ENCODE peak calls at places on chromosomes 2 and 18, in nine cellular contexts. One of them, this sample, is unnamed. For H3K36me3, the result is how much of the 10 kb centered on the place peaks cover.

GRCh38 chr2:2809771-2810170 is 478.7 kb upstream of the MYT1L start:
- DNase-seq in heart left ventricle: no peak
- DNase-seq in tibial nerve: no peak
- DNase-seq in ovary: no peak
- DNase-seq in breast epithelium: no peak
- DNase-seq in spleen: peak
- DNase-seq in HCT116: no peak
- DNase-seq in IMR-90: no peak
- DNase-seq in right lobe of liver: no peak
- DNase-seq in this sample: no peak

GRCh38 chr2:120531863-120532600 is 186.1 kb downstream of the INHBB start:
- DNase-seq in right lobe of liver: no peak
- DNase-seq in IMR-90: no peak
- DNase-seq in heart left ventricle: no peak
- DNase-seq in spleen: peak
- DNase-seq in ovary: no peak
- DNase-seq in tibial nerve: peak
- DNase-seq in breast epithelium: no peak
- DNase-seq in HCT116: no peak
- DNase-seq in this sample: peak

GRCh38 chr2:8448822-8449577 is 232.9 kb upstream of the ID2 start:
- DNase-seq in IMR-90: no peak
- DNase-seq in breast epithelium: no peak
- DNase-seq in tibial nerve: no peak
- DNase-seq in HCT116: no peak
- DNase-seq in heart left ventricle: no peak
- DNase-seq in ovary: no peak
- DNase-seq in right lobe of liver: no peak
- DNase-seq in spleen: no peak
- DNase-seq in this sample: no peak

GRCh38 chr2:139669675-139670074 is 889.5 kb upstream of the NXPH2 start:
- DNase-seq in heart left ventricle: no peak
- DNase-seq in HCT116: no peak
- DNase-seq in breast epithelium: no peak
- DNase-seq in right lobe of liver: no peak
- DNase-seq in spleen: no peak
- DNase-seq in IMR-90: no peak
- DNase-seq in ovary: no peak
- DNase-seq in tibial nerve: no peak
- DNase-seq in this sample: no peak

GRCh38 chr2:44515416-44515815 is 153.7 kb downstream of the CAMKMT start:
- DNase-seq in heart left ventricle: no peak
- DNase-seq in IMR-90: no peak
- DNase-seq in tibial nerve: no peak
- DNase-seq in ovary: no peak
- DNase-seq in breast epithelium: no peak
- DNase-seq in spleen: no peak
- DNase-seq in right lobe of liver: no peak
- DNase-seq in HCT116: no peak
- DNase-seq in this sample: no peak

GRCh38 chr2:134628453-134628852 is 90.3 kb downstream of the TMEM163 start:
- DNase-seq in ovary: no peak
- DNase-seq in right lobe of liver: no peak
- DNase-seq in IMR-90: no peak
- DNase-seq in HCT116: no peak
- DNase-seq in tibial nerve: no peak
- DNase-seq in breast epithelium: no peak
- DNase-seq in spleen: no peak
- DNase-seq in heart left ventricle: no peak
- DNase-seq in this sample: no peak

GRCh38 chr2:31349684-31350083 is 64.9 kb downstream of the XDH start:
- DNase-seq in ovary: no peak
- DNase-seq in tibial nerve: no peak
- DNase-seq in heart left ventricle: no peak
- DNase-seq in right lobe of liver: no peak
- DNase-seq in IMR-90: no peak
- DNase-seq in spleen: no peak
- DNase-seq in HCT116: no peak
- DNase-seq in breast epithelium: no peak
- DNase-seq in this sample: no peak

GRCh38 chr18:78595453-78595852 is 384.2 kb upstream of the SALL3 start:
- DNase-seq in tibial nerve: no peak
- DNase-seq in spleen: no peak
- DNase-seq in right lobe of liver: no peak
- DNase-seq in HCT116: no peak
- DNase-seq in heart left ventricle: no peak
- DNase-seq in IMR-90: no peak
- DNase-seq in breast epithelium: no peak
- DNase-seq in ovary: no peak
- DNase-seq in this sample: no peak

GRCh38 chr2:27715318-27716165 is 51.9 kb downstream of the SLC4A1AP start:
- DNase-seq in IMR-90: peak
- DNase-seq in right lobe of liver: no peak
- DNase-seq in heart left ventricle: peak
- DNase-seq in HCT116: no peak
- DNase-seq in tibial nerve: no peak
- DNase-seq in spleen: no peak
- DNase-seq in breast epithelium: no peak
- DNase-seq in ovary: peak
- DNase-seq in this sample: peak

GRCh38 chr2:82789886-82790276 is 1669.2 kb downstream of the SUCLG1 start:
- DNase-seq in breast epithelium: no peak
- DNase-seq in ovary: no peak
- DNase-seq in spleen: no peak
- DNase-seq in HCT116: no peak
- DNase-seq in heart left ventricle: no peak
- DNase-seq in right lobe of liver: no peak
- DNase-seq in tibial nerve: no peak
- DNase-seq in IMR-90: no peak
- DNase-seq in this sample: no peak

GRCh38 chr2:181784556-181784955 is 104.2 kb upstream of the NEUROD1 start:
- DNase-seq in ovary: no peak
- DNase-seq in tibial nerve: no peak
- DNase-seq in right lobe of liver: no peak
- DNase-seq in HCT116: peak
- DNase-seq in heart left ventricle: no peak
- DNase-seq in spleen: no peak
- DNase-seq in breast epithelium: no peak
- DNase-seq in IMR-90: peak
- DNase-seq in this sample: no peak

DNA sequence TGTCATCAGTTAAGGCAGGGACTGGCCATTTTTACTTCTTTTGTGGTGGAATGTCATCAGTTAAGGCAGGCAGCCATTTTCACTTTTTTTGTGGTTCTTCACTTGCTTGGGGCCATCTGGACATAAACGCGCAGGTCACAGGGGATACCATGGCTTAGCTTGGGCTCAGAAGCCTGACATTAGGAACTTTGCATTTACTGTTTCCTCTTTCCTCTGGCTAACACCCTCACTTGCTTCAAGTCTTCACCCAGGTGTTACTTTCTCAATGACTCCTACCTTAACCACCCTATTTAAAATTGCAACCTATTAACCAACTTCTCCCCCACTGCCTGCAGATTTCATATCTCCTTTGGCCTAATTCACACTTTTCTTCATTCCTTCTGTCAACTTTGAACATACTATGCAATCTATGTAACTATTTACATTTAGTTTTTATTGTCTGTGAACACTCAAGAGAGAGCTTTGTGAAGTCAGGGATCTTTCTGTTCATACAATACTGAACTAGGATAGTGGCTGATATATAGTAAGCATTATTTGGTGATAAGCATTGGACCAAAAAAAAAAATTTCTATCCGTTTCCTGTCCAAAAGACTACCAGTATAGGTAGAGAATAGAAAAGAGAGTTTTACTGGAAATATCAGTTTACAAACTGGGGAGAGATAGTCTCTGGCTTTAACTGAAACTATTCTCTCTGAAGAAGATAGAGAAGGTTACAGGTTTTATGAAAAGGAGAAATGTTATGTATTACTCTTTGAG is 600.1 kb upstream of the ZNF804A start:
- DNase-seq in ovary: no peak
- DNase-seq in HCT116: no peak
- DNase-seq in tibial nerve: no peak
- DNase-seq in heart left ventricle: no peak
- DNase-seq in spleen: no peak
- DNase-seq in breast epithelium: no peak
- DNase-seq in IMR-90: no peak
- DNase-seq in right lobe of liver: no peak
- DNase-seq in this sample: no peak
- H3K27ac ChIP-seq in ovary: no peak
- H3K27ac ChIP-seq in HCT116: no peak
- H3K27ac ChIP-seq in tibial nerve: no peak
- H3K27ac ChIP-seq in heart left ventricle: no peak
- H3K27ac ChIP-seq in spleen: no peak
- H3K27ac ChIP-seq in breast epithelium: no peak
- H3K27ac ChIP-seq in IMR-90: no peak
- H3K27ac ChIP-seq in right lobe of liver: no peak
- H3K27ac ChIP-seq in this sample: no peak

GRCh38 chr18:8936646-8937045 is 165.9 kb upstream of the NDUFV2 start:
- DNase-seq in breast epithelium: no peak
- DNase-seq in HCT116: no peak
- DNase-seq in right lobe of liver: no peak
- DNase-seq in tibial nerve: no peak
- DNase-seq in IMR-90: no peak
- DNase-seq in spleen: no peak
- DNase-seq in ovary: no peak
- DNase-seq in heart left ventricle: no peak
- DNase-seq in this sample: no peak

GRCh38 chr18:8938817-8939216 is 163.7 kb upstream of the NDUFV2 start:
- DNase-seq in spleen: no peak
- DNase-seq in heart left ventricle: no peak
- DNase-seq in ovary: no peak
- DNase-seq in tibial nerve: no peak
- DNase-seq in IMR-90: peak
- DNase-seq in HCT116: no peak
- DNase-seq in right lobe of liver: no peak
- DNase-seq in breast epithelium: no peak
- DNase-seq in this sample: no peak

GRCh38 chr18:8937112-8937641 is 165.3 kb upstream of the NDUFV2 start:
- DNase-seq in heart left ventricle: no peak
- DNase-seq in ovary: no peak
- DNase-seq in HCT116: no peak
- DNase-seq in breast epithelium: no peak
- DNase-seq in right lobe of liver: no peak
- DNase-seq in IMR-90: peak
- DNase-seq in tibial nerve: no peak
- DNase-seq in spleen: no peak
- DNase-seq in this sample: no peak

GRCh38 chr18:8933714-8934284 is 168.7 kb upstream of the NDUFV2 start:
- DNase-seq in HCT116: no peak
- DNase-seq in heart left ventricle: no peak
- DNase-seq in spleen: no peak
- DNase-seq in ovary: no peak
- DNase-seq in breast epithelium: no peak
- DNase-seq in right lobe of liver: no peak
- DNase-seq in IMR-90: peak
- DNase-seq in tibial nerve: no peak
- DNase-seq in this sample: no peak

GRCh38 chr18:8937695-8938094 is 164.8 kb upstream of the NDUFV2 start:
- DNase-seq in ovary: no peak
- DNase-seq in spleen: no peak
- DNase-seq in HCT116: no peak
- DNase-seq in IMR-90: no peak
- DNase-seq in right lobe of liver: no peak
- DNase-seq in breast epithelium: no peak
- DNase-seq in heart left ventricle: no peak
- DNase-seq in tibial nerve: no peak
- DNase-seq in this sample: no peak
- H3K36me3 ChIP-seq in ovary: under half
- H3K36me3 ChIP-seq in spleen: under half
- H3K36me3 ChIP-seq in HCT116: under half
- H3K36me3 ChIP-seq in IMR-90: under half
- H3K36me3 ChIP-seq in right lobe of liver: under half
- H3K36me3 ChIP-seq in breast epithelium: under half
- H3K36me3 ChIP-seq in heart left ventricle: under half
- H3K36me3 ChIP-seq in tibial nerve: under half
- H3K36me3 ChIP-seq in this sample: under half

GRCh38 chr2:64609229-64609994 is 44.3 kb downstream of the SERTAD2 start:
- DNase-seq in tibial nerve: no peak
- DNase-seq in IMR-90: peak
- DNase-seq in heart left ventricle: peak
- DNase-seq in breast epithelium: no peak
- DNase-seq in right lobe of liver: peak
- DNase-seq in spleen: peak
- DNase-seq in ovary: peak
- DNase-seq in HCT116: no peak
- DNase-seq in this sample: no peak
- TF ChIP-seq POLR2A in tibial nerve: no peak
- TF ChIP-seq POLR2A in IMR-90: no peak
- TF ChIP-seq POLR2A in heart left ventricle: peak
- TF ChIP-seq POLR2A in breast epithelium: no peak
- TF ChIP-seq POLR2A in right lobe of liver: peak
- TF ChIP-seq POLR2A in spleen: no peak
- TF ChIP-seq POLR2A in ovary: no peak
- TF ChIP-seq POLR2A in HCT116: no peak
- TF ChIP-seq POLR2A in this sample: no peak

GRCh38 chr2:208830203-208830602 is 423.6 kb downstream of the PTH2R start:
- DNase-seq in spleen: no peak
- DNase-seq in heart left ventricle: no peak
- DNase-seq in breast epithelium: no peak
- DNase-seq in right lobe of liver: no peak
- DNase-seq in tibial nerve: no peak
- DNase-seq in HCT116: no peak
- DNase-seq in ovary: no peak
- DNase-seq in IMR-90: no peak
- DNase-seq in this sample: no peak

GRCh38 chr2:208827549-208828221 is 421.1 kb downstream of the PTH2R start:
- DNase-seq in tibial nerve: no peak
- DNase-seq in ovary: no peak
- DNase-seq in breast epithelium: no peak
- DNase-seq in HCT116: no peak
- DNase-seq in spleen: no peak
- DNase-seq in IMR-90: no peak
- DNase-seq in right lobe of liver: no peak
- DNase-seq in heart left ventricle: no peak
- DNase-seq in this sample: no peak

GRCh38 chr2:208827109-208827508 is 420.5 kb downstream of the PTH2R start:
- DNase-seq in heart left ventricle: no peak
- DNase-seq in spleen: no peak
- DNase-seq in ovary: no peak
- DNase-seq in right lobe of liver: no peak
- DNase-seq in breast epithelium: no peak
- DNase-seq in tibial nerve: no peak
- DNase-seq in IMR-90: no peak
- DNase-seq in HCT116: no peak
- DNase-seq in this sample: no peak
- H3K27ac ChIP-seq in heart left ventricle: no peak
- H3K27ac ChIP-seq in spleen: no peak
- H3K27ac ChIP-seq in ovary: no peak
- H3K27ac ChIP-seq in right lobe of liver: no peak
- H3K27ac ChIP-seq in breast epithelium: no peak
- H3K27ac ChIP-seq in tibial nerve: no peak
- H3K27ac ChIP-seq in IMR-90: no peak
- H3K27ac ChIP-seq in HCT116: no peak
- H3K27ac ChIP-seq in this sample: no peak